ENCODE peak calls at places on chromosomes 1 and 21, in six cellular contexts. S is fibroblast of lung, E is HL-60, W is psoas muscle, H is right cardiac atrium, A is cardiac muscle cell. V is an unnamed sample. For H3K27me3, the result is how much of the 10 kb centered on the place peaks cover.

GRCh38 chr1:154358519-154358918 is 33.2 kb downstream of the ATP8B2 start:
- DNase-seq in A (no peak), W (no peak), S (no peak), E (no peak), H (no peak), V (no peak)

GRCh38 chr1:150151291-150152181 is 1.8 kb downstream of the PLEKHO1 start:
- DNase-seq in S (no peak), A (no peak), E (no peak), W (peak), H (no peak), V (no peak)

GRCh38 chr1:7642781-7643180 is 128.3 kb upstream of the VAMP3 start:
- DNase-seq in S (no peak), H (peak), W (no peak), E (no peak), A (no peak), V (peak)

GRCh38 chr1:36352910-36353878 is 29.7 kb upstream of the EVA1B start:
- DNase-seq in H (no peak), W (peak), E (no peak), A (peak), S (peak), V (no peak)

GRCh38 chr1:39352881-39353280 is 138.6 kb upstream of the BMP8A start:
- DNase-seq in H (no peak), E (no peak), S (no peak), A (no peak), W (no peak), V (no peak)

GRCh38 chr1:19435181-19435580 is 50.2 kb downstream of the CAPZB start:
- DNase-seq in E (peak), H (no peak), A (peak), S (peak), W (no peak), V (no peak)

GRCh38 chr1:230827801-230828200 is 40.5 kb downstream of the C1orf198 start:
- DNase-seq in A (no peak), H (no peak), S (no peak), W (no peak), E (no peak), V (no peak)

GRCh38 chr1:41868241-41868953 is 50.3 kb downstream of the HIVEP3 start:
- DNase-seq in A (no peak), S (no peak), H (no peak), W (no peak), E (no peak), V (no peak)

GRCh38 chr1:1039145-1039910 is 19.4 kb downstream of the AGRN start:
- DNase-seq in H (no peak), E (no peak), W (no peak), S (no peak), A (no peak), V (no peak)

GRCh38 chr1:65260851-65261473 is 48.4 kb upstream of the DNAJC6 start:
- DNase-seq in H (no peak), W (no peak), S (peak), E (no peak), A (no peak), V (no peak)

GRCh38 chr1:172344444-172344843 is 76.0 kb upstream of the C1orf105 start:
- DNase-seq in W (no peak), A (no peak), H (peak), S (no peak), E (no peak), V (no peak)

GRCh38 chr1:202684716-202685115 is 25.5 kb downstream of the SYT2 start:
- DNase-seq in E (no peak), A (no peak), H (no peak), S (no peak), W (no peak), V (no peak)
- H3K27ac ChIP-seq in E (no peak), A (no peak), H (no peak), S (no peak), W (no peak), V (no peak)

GRCh38 chr1:181106022-181106312 is 17.5 kb downstream of the IER5 start:
- DNase-seq in A (no peak), S (no peak), H (no peak), W (no peak), E (no peak), V (no peak)
- H3K27me3 ChIP-seq in A (under half), S (under half), H (under half), W (under half), E (under half), V (under half)

GRCh38 chr21:44966135-44967081 is 26.6 kb downstream of the SLX9 start:
- DNase-seq in S (no peak), E (peak), W (peak), H (peak), A (peak), V (peak)
- H3K4me3 ChIP-seq in S (no peak), E (no peak), W (no peak), H (no peak), A (no peak), V (no peak)

GRCh38 chr1:211825990-211826389 is 4.6 kb downstream of the LPGAT1 start:
- DNase-seq in E (no peak), H (no peak), W (no peak), A (peak), S (peak), V (no peak)
- H3K27ac ChIP-seq in E (no peak), H (no peak), W (no peak), A (no peak), S (no peak), V (no peak)

DNA sequence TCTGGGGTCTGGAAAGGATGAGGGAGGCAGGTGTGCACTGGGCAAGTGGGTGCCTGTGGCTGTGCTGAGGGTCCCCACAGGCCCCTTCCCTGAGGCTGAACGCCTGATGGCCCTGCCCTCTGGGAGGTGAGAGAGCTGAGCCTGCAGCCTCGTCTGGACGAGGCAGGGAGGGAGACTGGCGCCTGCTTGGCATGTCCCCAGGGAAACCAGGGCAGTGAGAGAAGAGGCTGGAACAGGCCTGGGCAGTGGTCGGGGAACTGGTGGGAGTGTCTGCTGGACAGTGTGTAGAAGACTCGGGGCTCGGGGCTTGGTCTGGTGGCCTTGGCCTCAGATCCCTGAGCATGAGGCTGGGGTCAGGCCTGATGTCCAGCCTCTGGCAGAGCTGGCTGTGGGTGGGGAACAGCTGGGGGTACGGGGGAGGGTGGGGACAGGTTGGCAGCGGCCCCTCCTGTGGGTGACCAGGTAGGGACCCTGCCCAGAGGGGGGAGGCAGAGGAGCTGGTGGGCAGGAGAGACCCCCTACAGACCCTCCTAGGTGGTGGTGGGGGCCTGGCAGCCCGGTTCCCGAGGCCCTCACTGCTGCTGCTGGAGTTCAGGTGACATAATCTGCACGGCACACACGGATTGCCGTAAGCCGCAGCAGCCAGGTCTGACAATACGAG is 30.8 kb upstream of the PLCH2 start:
- DNase-seq in H (no peak), S (no peak), E (no peak), W (no peak), A (no peak), V (no peak)
- H3K27me3 ChIP-seq in H (under half), S (under half), E (under half), W (under half), A (half or more), V (under half)

GRCh38 chr1:226405411-226405988 is 2.4 kb downstream of the PARP1 start:
- DNase-seq in W (no peak), E (peak), H (no peak), S (no peak), A (no peak), V (no peak)

GRCh38 chr1:226407199-226407496 is 745 bp downstream of the PARP1 start:
- DNase-seq in H (no peak), W (no peak), A (no peak), E (no peak), S (no peak), V (no peak)

GRCh38 chr1:226404904-226405222 is 3.0 kb downstream of the PARP1 start:
- DNase-seq in H (no peak), A (no peak), S (no peak), E (no peak), W (no peak), V (no peak)

GRCh38 chr1:226407497-226408284 is at the start of gene PARP1:
- DNase-seq in S (peak), A (peak), E (peak), W (peak), H (peak), V (peak)

GRCh38 chr1:226406401-226406881 is 1.5 kb downstream of the PARP1 start:
- DNase-seq in A (no peak), S (peak), H (no peak), E (peak), W (no peak), V (no peak)
- H3K4me3 ChIP-seq in A (peak), S (peak), H (peak), E (peak), W (peak), V (no peak)

DNA sequence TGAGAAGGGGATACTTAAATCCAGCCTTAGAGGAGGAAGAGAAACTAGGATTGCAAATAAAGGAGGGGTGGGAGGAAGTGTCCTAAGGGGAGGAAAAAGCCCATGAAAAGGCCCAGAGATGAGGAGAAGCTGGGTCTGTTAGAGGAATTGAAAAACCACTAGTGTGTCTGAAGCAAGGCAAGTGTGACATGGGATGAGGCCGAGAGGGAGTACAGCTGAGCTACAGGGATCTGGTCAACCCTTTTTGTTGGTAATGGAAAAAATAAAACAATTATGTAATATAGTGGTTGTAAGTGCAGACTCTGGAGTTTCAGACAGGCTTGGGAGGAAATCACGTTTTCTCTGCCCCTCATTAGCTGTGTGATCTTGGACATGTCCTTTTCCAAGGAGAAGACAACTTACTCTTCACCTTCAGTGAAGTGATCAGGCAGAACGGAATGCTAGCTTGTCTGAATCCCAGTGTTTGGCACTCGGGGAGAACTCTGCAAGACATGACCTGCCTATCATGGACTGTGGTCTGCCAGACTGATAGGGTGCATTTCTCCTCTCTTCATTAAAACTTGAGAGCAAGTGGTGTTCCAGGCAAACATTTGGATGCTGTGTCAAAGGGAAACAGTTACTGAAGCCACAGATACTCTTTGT is 7.5 kb upstream of the S100A10 start:
- DNase-seq in A (no peak), W (no peak), E (no peak), H (no peak), S (no peak), V (no peak)
- H3K27ac ChIP-seq in A (no peak), W (peak), E (no peak), H (peak), S (peak), V (no peak)

GRCh38 chr1:30682396-30683275 is 40.7 kb downstream of the MATN1 start:
- DNase-seq in W (peak), E (no peak), S (no peak), A (no peak), H (no peak), V (peak)
- H3K27me3 ChIP-seq in W (under half), E (under half), S (under half), A (under half), H (under half), V (under half)

GRCh38 chr21:42568377-42568776 is 54.7 kb downstream of the SLC37A1 start:
- DNase-seq in S (no peak), H (no peak), W (no peak), A (no peak), E (no peak), V (peak)

GRCh38 chr21:42566524-42567180 is 53.0 kb downstream of the SLC37A1 start:
- DNase-seq in H (no peak), E (no peak), S (no peak), W (no peak), A (no peak), V (peak)

GRCh38 chr21:42567861-42568260 is 54.2 kb downstream of the SLC37A1 start:
- DNase-seq in E (no peak), S (no peak), A (no peak), W (peak), H (no peak), V (peak)

GRCh38 chr21:42565886-42566523 is 52.4 kb downstream of the SLC37A1 start:
- DNase-seq in H (no peak), E (no peak), S (no peak), W (no peak), A (no peak), V (peak)

GRCh38 chr21:42567181-42567560 is 53.5 kb downstream of the SLC37A1 start:
- DNase-seq in A (no peak), S (no peak), E (no peak), H (no peak), W (no peak), V (peak)
- H3K4me3 ChIP-seq in A (no peak), S (no peak), E (no peak), H (no peak), W (no peak), V (no peak)

DNA sequence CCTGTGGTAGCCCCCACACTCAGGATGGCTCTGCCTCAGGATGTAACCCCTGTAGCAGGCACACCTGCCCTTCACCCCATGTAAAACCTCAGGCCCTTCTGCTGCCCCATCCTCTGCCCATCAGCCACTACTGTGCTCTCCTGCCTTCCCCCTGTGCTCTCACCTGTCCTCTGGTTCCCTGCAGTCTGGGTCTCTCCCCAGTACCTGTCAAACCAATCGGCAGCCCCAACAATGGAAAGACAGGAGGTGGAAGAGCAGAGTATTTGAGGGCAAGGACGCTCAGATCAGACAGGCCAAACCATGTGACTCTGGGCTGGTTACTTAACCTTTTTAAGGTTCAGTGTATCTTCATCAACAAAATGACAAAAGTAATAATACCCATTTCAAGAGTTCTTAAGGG is 30.9 kb downstream of the SMIM12 start:
- DNase-seq in E (no peak), A (no peak), S (no peak), H (no peak), W (no peak), V (no peak)
- H3K27ac ChIP-seq in E (no peak), A (no peak), S (no peak), H (no peak), W (no peak), V (no peak)

V was measured in aorta.